ENCODE peak calls at places on chromosomes 6 and 20, in four cellular contexts. B is A549, T is breast epithelium, U is left ventricle myocardium inferior. Y is an unnamed sample. For H3K9me3, the result is how much of the 10 kb centered on the place peaks cover.

GRCh38 chr6:94045473-94045872 is 626.1 kb upstream of the EPHA7 start:
- DNase-seq in B (no peak), T (no peak), U (no peak), Y (no peak)

GRCh38 chr20:14951707-14952106 is 614.3 kb upstream of the FLRT3 start:
- DNase-seq in B (peak), T (no peak), U (no peak), Y (no peak)

GRCh38 chr6:2630362-2630761 is 120.4 kb downstream of the MYLK4 start:
- DNase-seq in B (peak), T (no peak), U (no peak), Y (no peak)

GRCh38 chr6:139841794-139842215 is 467.4 kb upstream of the CITED2 start:
- DNase-seq in B (no peak), T (no peak), U (no peak), Y (no peak)

GRCh38 chr6:148892247-148892646 is 145.4 kb downstream of the UST start:
- DNase-seq in B (no peak), T (no peak), U (no peak), Y (no peak)

GRCh38 chr6:160534050-160534696 is 129.9 kb downstream of the LPA start:
- DNase-seq in B (peak), T (peak), U (peak), Y (peak)

GRCh38 chr6:74431873-74432272 is 735.9 kb downstream of the CD109 start:
- DNase-seq in B (no peak), T (no peak), U (no peak), Y (no peak)

GRCh38 chr6:151016107-151016506 is 150.6 kb downstream of the MTHFD1L start:
- DNase-seq in B (no peak), T (no peak), U (no peak), Y (no peak)

GRCh38 chr6:20729086-20729485 is 194.8 kb downstream of the CDKAL1 start:
- DNase-seq in B (no peak), T (no peak), U (no peak), Y (no peak)

GRCh38 chr6:83378621-83379388 is 52.0 kb downstream of the ME1 start:
- DNase-seq in B (no peak), T (no peak), U (no peak), Y (no peak)

GRCh38 chr20:53829086-53829703 is 235.6 kb upstream of the ZNF217 start:
- DNase-seq in B (peak), T (no peak), U (no peak), Y (no peak)

GRCh38 chr20:48794360-48794759 is 33.4 kb downstream of the PREX1 start:
- DNase-seq in B (no peak), T (no peak), U (no peak), Y (no peak)

GRCh38 chr6:37289931-37290330 is 32.0 kb upstream of the TMEM217 start:
- DNase-seq in B (no peak), T (no peak), U (no peak), Y (no peak)

GRCh38 chr20:43508604-43509040 is 1.1 kb downstream of the L3MBTL1 start:
- DNase-seq in B (peak), T (no peak), U (no peak), Y (no peak)

GRCh38 chr20:60238992-60239655 is 280.9 kb downstream of the CDH26 start:
- DNase-seq in B (no peak), T (no peak), U (no peak), Y (no peak)

GRCh38 chr6:35343092-35343834 is 905 bp downstream of the PPARD start:
- DNase-seq in B (no peak), T (no peak), U (peak), Y (no peak)

GRCh38 chr6:125995972-125996580 is 9.7 kb downstream of the TRMT11 start:
- DNase-seq in B (peak), T (no peak), U (peak), Y (peak)

GRCh38 chr6:34714663-34715062 is 18.1 kb upstream of the ILRUN start:
- DNase-seq in B (no peak), T (no peak), U (no peak), Y (no peak)

GRCh38 chr20:48846516-48847492 is 19.0 kb upstream of the PREX1 start:
- DNase-seq in B (peak), T (no peak), U (no peak), Y (no peak)

GRCh38 chr6:61210549-61210948 is 1075.5 kb downstream of the KHDRBS2 start:
- DNase-seq in B (no peak), T (no peak), U (no peak), Y (no peak)
- H3K9me3 ChIP-seq in B (under half), T (under half), U (under half), Y (under half)

DNA sequence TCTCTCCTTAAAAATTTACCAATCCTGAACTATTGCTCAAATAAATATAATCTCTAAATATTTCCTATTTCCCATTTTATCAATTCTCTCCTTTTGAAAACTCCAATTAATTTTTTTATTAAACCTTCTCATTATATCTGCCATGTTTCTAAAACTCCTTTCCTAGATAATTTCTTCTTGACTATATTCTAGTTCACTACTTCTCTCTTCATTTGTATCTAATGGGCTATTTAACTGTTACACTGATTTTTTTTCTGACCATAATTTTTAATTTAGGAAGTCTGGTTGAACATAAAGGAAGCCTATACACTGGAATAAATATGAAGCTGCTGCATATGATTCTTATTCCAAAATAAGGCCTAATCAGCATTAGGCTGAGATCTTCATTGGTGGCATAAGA is 96.3 kb upstream of the PLN start:
- DNase-seq in B (no peak), T (no peak), U (no peak), Y (no peak)
- H3K9me3 ChIP-seq in B (under half), T (half or more), U (half or more), Y (under half)

DNA sequence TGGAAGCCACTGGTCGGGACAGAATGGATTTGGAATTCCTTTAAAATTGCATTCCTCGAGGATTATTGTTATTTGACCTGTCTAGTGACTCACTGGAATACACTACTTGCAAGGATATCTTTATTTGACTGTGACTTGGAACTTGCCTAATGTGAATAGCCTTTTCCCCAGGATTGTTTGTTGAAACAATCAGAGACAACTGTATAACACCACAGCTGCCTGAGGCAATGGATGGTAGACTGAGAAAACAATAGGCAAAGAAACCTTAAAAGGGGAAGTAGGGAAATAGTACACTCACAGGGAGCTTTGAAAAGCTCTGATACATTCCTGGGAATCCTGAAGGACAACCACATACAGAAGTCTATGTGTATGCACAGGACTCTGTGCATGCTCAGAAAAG is 465.3 kb downstream of the BMP2 start:
- DNase-seq in B (no peak), T (no peak), U (no peak), Y (no peak)
- H3K9me3 ChIP-seq in B (under half), T (under half), U (under half), Y (under half)

DNA sequence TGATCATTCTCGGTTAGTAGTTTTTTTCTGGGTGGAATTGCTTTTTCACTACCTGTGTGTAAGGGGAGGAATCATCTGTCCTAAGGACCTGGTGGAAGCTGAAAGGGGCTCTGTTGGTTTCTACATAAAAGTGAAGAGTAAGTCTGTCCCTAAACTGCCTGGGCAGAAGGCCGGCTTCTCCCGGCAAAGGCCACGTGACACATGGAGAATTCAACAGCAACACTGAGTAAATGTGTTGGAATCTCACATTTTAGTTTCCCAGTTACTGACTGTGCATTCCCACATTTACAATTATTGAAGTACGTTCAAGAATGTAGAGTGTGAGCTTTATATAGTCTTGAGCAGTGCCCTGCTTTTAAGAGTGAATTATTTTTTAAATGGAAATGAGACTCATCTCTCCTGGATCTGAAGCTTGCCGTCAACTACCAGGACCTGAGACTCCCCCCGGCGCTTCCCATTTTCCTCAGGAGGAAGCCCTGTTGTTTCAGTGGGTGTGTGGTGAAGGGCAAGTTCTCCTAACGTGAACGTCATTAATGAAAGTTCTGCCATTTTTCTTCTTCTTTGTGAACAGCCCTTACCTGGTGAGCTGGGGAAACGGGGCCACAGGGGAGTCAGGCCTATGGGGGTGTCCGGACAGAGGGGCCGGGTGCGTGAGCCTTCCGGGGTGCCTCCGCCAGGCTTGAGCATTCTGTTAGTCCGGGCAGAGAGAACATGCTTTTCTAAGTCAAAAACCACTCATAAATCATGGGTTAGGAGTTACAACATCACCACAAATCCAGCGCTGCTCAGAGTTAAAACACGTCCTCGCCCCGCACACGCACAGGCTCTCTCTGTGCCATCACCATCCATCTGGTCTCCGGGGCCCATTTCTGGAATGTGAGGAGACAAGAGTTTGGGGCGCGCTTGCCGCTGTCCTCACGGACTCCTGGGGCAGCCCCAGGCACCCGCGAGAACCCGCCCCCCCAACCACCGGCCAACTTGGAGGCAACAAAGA is 56.6 kb upstream of the SMOC2 start:
- DNase-seq in B (no peak), T (no peak), U (no peak), Y (no peak)
- H3K9me3 ChIP-seq in B (under half), T (under half), U (under half), Y (under half)

GRCh38 chr20:56322661-56323060 is 36.1 kb upstream of the FAM210B start:
- DNase-seq in B (no peak), T (no peak), U (no peak), Y (no peak)
- H3K9me3 ChIP-seq in B (under half), T (under half), U (under half), Y (under half)

DNA sequence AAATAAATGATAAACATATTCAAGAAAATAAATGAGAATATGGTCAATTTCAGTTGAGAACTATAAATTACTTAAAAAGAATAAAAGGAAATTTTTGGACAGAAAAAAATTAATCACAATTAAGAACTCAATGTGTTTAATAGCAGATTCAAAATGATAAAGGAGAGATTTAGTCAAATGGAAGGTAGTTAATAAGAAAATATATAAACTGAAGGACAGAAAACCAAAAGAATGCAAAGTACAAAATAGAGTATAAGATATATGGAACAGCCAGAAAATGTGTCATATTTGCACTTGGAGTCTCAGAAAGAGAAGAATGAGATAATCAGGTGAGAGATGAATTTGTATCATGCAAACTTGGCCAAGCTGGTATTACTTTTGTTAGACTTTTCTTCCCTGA is 201.8 kb upstream of the ARID1B start:
- DNase-seq in B (no peak), T (no peak), U (no peak), Y (no peak)
- H3K9me3 ChIP-seq in B (under half), T (under half), U (half or more), Y (under half)

GRCh38 chr6:42796171-42796570 is 14.3 kb downstream of the BICRAL start:
- DNase-seq in B (no peak), T (no peak), U (no peak), Y (no peak)
- H3K9me3 ChIP-seq in B (under half), T (under half), U (under half), Y (under half)

GRCh38 chr6:67541591-67541990 is 1093.5 kb upstream of the ADGRB3 start:
- DNase-seq in B (no peak), T (no peak), U (no peak), Y (no peak)
- H3K9me3 ChIP-seq in B (under half), T (under half), U (half or more), Y (under half)

Y was measured in T-helper 17 cell.